ENCODE peak calls at places on chromosomes 2 and 18, in ten cellular contexts. One of them, this sample, is unnamed.

GRCh38 chr18:26977791-26978190 is 112.3 kb upstream of the AQP4 start:
- DNase-seq in GM23248: no peak
- DNase-seq in HL-60: no peak
- DNase-seq in CD8-positive, alpha-beta memory T cell: no peak
- DNase-seq in stimulated activated naive B cell treated with anti-CD40 and anti-IgM and Interleukin-4, amounts not matched to agents 10 μg/mL and 1 μg/mL and 100 μg/mL, for 72 hours: no peak
- DNase-seq in aorta: no peak
- DNase-seq in nephron progenitor cell: no peak
- DNase-seq in substantia nigra: no peak
- DNase-seq in stimulated activated CD4-positive, alpha-beta T cell treated with anti-CD3 and anti-CD28 coated beads, Interleukin-1b, Interleukin-23, amount 100 ng/mL, for 1 hour: no peak
- DNase-seq in naive thymus-derived CD8-positive, alpha-beta T cell: no peak
- DNase-seq in this sample: no peak

GRCh38 chr18:44135791-44136190 is 544.9 kb upstream of the SETBP1 start:
- DNase-seq in GM23248: no peak
- DNase-seq in HL-60: no peak
- DNase-seq in CD8-positive, alpha-beta memory T cell: no peak
- DNase-seq in stimulated activated naive B cell treated with anti-CD40 and anti-IgM and Interleukin-4, amounts not matched to agents 10 μg/mL and 1 μg/mL and 100 μg/mL, for 72 hours: no peak
- DNase-seq in aorta: no peak
- DNase-seq in nephron progenitor cell: no peak
- DNase-seq in substantia nigra: no peak
- DNase-seq in stimulated activated CD4-positive, alpha-beta T cell treated with anti-CD3 and anti-CD28 coated beads, Interleukin-1b, Interleukin-23, amount 100 ng/mL, for 1 hour: no peak
- DNase-seq in naive thymus-derived CD8-positive, alpha-beta T cell: no peak
- DNase-seq in this sample: no peak

GRCh38 chr2:105554235-105554634 is 155.4 kb upstream of the FHL2 start:
- DNase-seq in GM23248: no peak
- DNase-seq in HL-60: no peak
- DNase-seq in CD8-positive, alpha-beta memory T cell: no peak
- DNase-seq in stimulated activated naive B cell treated with anti-CD40 and anti-IgM and Interleukin-4, amounts not matched to agents 10 μg/mL and 1 μg/mL and 100 μg/mL, for 72 hours: no peak
- DNase-seq in aorta: no peak
- DNase-seq in nephron progenitor cell: no peak
- DNase-seq in substantia nigra: no peak
- DNase-seq in stimulated activated CD4-positive, alpha-beta T cell treated with anti-CD3 and anti-CD28 coated beads, Interleukin-1b, Interleukin-23, amount 100 ng/mL, for 1 hour: no peak
- DNase-seq in naive thymus-derived CD8-positive, alpha-beta T cell: no peak
- DNase-seq in this sample: no peak

GRCh38 chr2:9234680-9235387 is 28.2 kb downstream of the ASAP2 start:
- DNase-seq in GM23248: peak
- DNase-seq in HL-60: no peak
- DNase-seq in CD8-positive, alpha-beta memory T cell: no peak
- DNase-seq in stimulated activated naive B cell treated with anti-CD40 and anti-IgM and Interleukin-4, amounts not matched to agents 10 μg/mL and 1 μg/mL and 100 μg/mL, for 72 hours: no peak
- DNase-seq in aorta: no peak
- DNase-seq in nephron progenitor cell: no peak
- DNase-seq in substantia nigra: no peak
- DNase-seq in stimulated activated CD4-positive, alpha-beta T cell treated with anti-CD3 and anti-CD28 coated beads, Interleukin-1b, Interleukin-23, amount 100 ng/mL, for 1 hour: no peak
- DNase-seq in naive thymus-derived CD8-positive, alpha-beta T cell: no peak
- DNase-seq in this sample: no peak

GRCh38 chr18:31225668-31226067 is 63.0 kb upstream of the DSC1 start:
- DNase-seq in GM23248: no peak
- DNase-seq in HL-60: no peak
- DNase-seq in CD8-positive, alpha-beta memory T cell: no peak
- DNase-seq in stimulated activated naive B cell treated with anti-CD40 and anti-IgM and Interleukin-4, amounts not matched to agents 10 μg/mL and 1 μg/mL and 100 μg/mL, for 72 hours: no peak
- DNase-seq in aorta: no peak
- DNase-seq in nephron progenitor cell: no peak
- DNase-seq in substantia nigra: no peak
- DNase-seq in stimulated activated CD4-positive, alpha-beta T cell treated with anti-CD3 and anti-CD28 coated beads, Interleukin-1b, Interleukin-23, amount 100 ng/mL, for 1 hour: no peak
- DNase-seq in naive thymus-derived CD8-positive, alpha-beta T cell: no peak
- DNase-seq in this sample: no peak

GRCh38 chr18:48161201-48161910 is 230.9 kb upstream of the SMAD2 start:
- DNase-seq in GM23248: peak
- DNase-seq in HL-60: peak
- DNase-seq in CD8-positive, alpha-beta memory T cell: peak
- DNase-seq in stimulated activated naive B cell treated with anti-CD40 and anti-IgM and Interleukin-4, amounts not matched to agents 10 μg/mL and 1 μg/mL and 100 μg/mL, for 72 hours: peak
- DNase-seq in aorta: peak
- DNase-seq in nephron progenitor cell: peak
- DNase-seq in substantia nigra: peak
- DNase-seq in stimulated activated CD4-positive, alpha-beta T cell treated with anti-CD3 and anti-CD28 coated beads, Interleukin-1b, Interleukin-23, amount 100 ng/mL, for 1 hour: peak
- DNase-seq in naive thymus-derived CD8-positive, alpha-beta T cell: peak
- DNase-seq in this sample: no peak

GRCh38 chr2:189144700-189145211 is 34.8 kb downstream of the COL5A2 start:
- DNase-seq in GM23248: peak
- DNase-seq in HL-60: no peak
- DNase-seq in CD8-positive, alpha-beta memory T cell: no peak
- DNase-seq in stimulated activated naive B cell treated with anti-CD40 and anti-IgM and Interleukin-4, amounts not matched to agents 10 μg/mL and 1 μg/mL and 100 μg/mL, for 72 hours: no peak
- DNase-seq in aorta: no peak
- DNase-seq in nephron progenitor cell: no peak
- DNase-seq in substantia nigra: no peak
- DNase-seq in stimulated activated CD4-positive, alpha-beta T cell treated with anti-CD3 and anti-CD28 coated beads, Interleukin-1b, Interleukin-23, amount 100 ng/mL, for 1 hour: no peak
- DNase-seq in naive thymus-derived CD8-positive, alpha-beta T cell: no peak
- DNase-seq in this sample: no peak

GRCh38 chr2:66851449-66851872 is 416.5 kb downstream of the MEIS1 start:
- DNase-seq in GM23248: peak
- DNase-seq in HL-60: no peak
- DNase-seq in CD8-positive, alpha-beta memory T cell: no peak
- DNase-seq in stimulated activated naive B cell treated with anti-CD40 and anti-IgM and Interleukin-4, amounts not matched to agents 10 μg/mL and 1 μg/mL and 100 μg/mL, for 72 hours: no peak
- DNase-seq in aorta: no peak
- DNase-seq in nephron progenitor cell: no peak
- DNase-seq in substantia nigra: no peak
- DNase-seq in stimulated activated CD4-positive, alpha-beta T cell treated with anti-CD3 and anti-CD28 coated beads, Interleukin-1b, Interleukin-23, amount 100 ng/mL, for 1 hour: no peak
- DNase-seq in naive thymus-derived CD8-positive, alpha-beta T cell: no peak
- DNase-seq in this sample: no peak

GRCh38 chr2:232042911-232043564 is 81.5 kb downstream of the DIS3L2 start:
- DNase-seq in GM23248: peak
- DNase-seq in HL-60: no peak
- DNase-seq in CD8-positive, alpha-beta memory T cell: no peak
- DNase-seq in stimulated activated naive B cell treated with anti-CD40 and anti-IgM and Interleukin-4, amounts not matched to agents 10 μg/mL and 1 μg/mL and 100 μg/mL, for 72 hours: no peak
- DNase-seq in aorta: no peak
- DNase-seq in nephron progenitor cell: no peak
- DNase-seq in substantia nigra: no peak
- DNase-seq in stimulated activated CD4-positive, alpha-beta T cell treated with anti-CD3 and anti-CD28 coated beads, Interleukin-1b, Interleukin-23, amount 100 ng/mL, for 1 hour: no peak
- DNase-seq in naive thymus-derived CD8-positive, alpha-beta T cell: no peak
- DNase-seq in this sample: no peak

GRCh38 chr2:40363631-40364030 is 88.3 kb downstream of the SLC8A1 start:
- DNase-seq in GM23248: peak
- DNase-seq in HL-60: no peak
- DNase-seq in CD8-positive, alpha-beta memory T cell: no peak
- DNase-seq in stimulated activated naive B cell treated with anti-CD40 and anti-IgM and Interleukin-4, amounts not matched to agents 10 μg/mL and 1 μg/mL and 100 μg/mL, for 72 hours: no peak
- DNase-seq in aorta: no peak
- DNase-seq in nephron progenitor cell: no peak
- DNase-seq in substantia nigra: no peak
- DNase-seq in stimulated activated CD4-positive, alpha-beta T cell treated with anti-CD3 and anti-CD28 coated beads, Interleukin-1b, Interleukin-23, amount 100 ng/mL, for 1 hour: no peak
- DNase-seq in naive thymus-derived CD8-positive, alpha-beta T cell: no peak
- DNase-seq in this sample: no peak

GRCh38 chr18:2911533-2911932 is 64.7 kb downstream of the EMILIN2 start:
- DNase-seq in GM23248: no peak
- DNase-seq in HL-60: no peak
- DNase-seq in CD8-positive, alpha-beta memory T cell: no peak
- DNase-seq in stimulated activated naive B cell treated with anti-CD40 and anti-IgM and Interleukin-4, amounts not matched to agents 10 μg/mL and 1 μg/mL and 100 μg/mL, for 72 hours: no peak
- DNase-seq in aorta: no peak
- DNase-seq in nephron progenitor cell: no peak
- DNase-seq in substantia nigra: no peak
- DNase-seq in stimulated activated CD4-positive, alpha-beta T cell treated with anti-CD3 and anti-CD28 coated beads, Interleukin-1b, Interleukin-23, amount 100 ng/mL, for 1 hour: no peak
- DNase-seq in naive thymus-derived CD8-positive, alpha-beta T cell: no peak
- DNase-seq in this sample: no peak

GRCh38 chr2:85707304-85707703 is 13.1 kb downstream of the GNLY start:
- DNase-seq in GM23248: peak
- DNase-seq in HL-60: peak
- DNase-seq in CD8-positive, alpha-beta memory T cell: peak
- DNase-seq in stimulated activated naive B cell treated with anti-CD40 and anti-IgM and Interleukin-4, amounts not matched to agents 10 μg/mL and 1 μg/mL and 100 μg/mL, for 72 hours: peak
- DNase-seq in aorta: no peak
- DNase-seq in nephron progenitor cell: peak
- DNase-seq in substantia nigra: no peak
- DNase-seq in stimulated activated CD4-positive, alpha-beta T cell treated with anti-CD3 and anti-CD28 coated beads, Interleukin-1b, Interleukin-23, amount 100 ng/mL, for 1 hour: no peak
- DNase-seq in naive thymus-derived CD8-positive, alpha-beta T cell: peak
- DNase-seq in this sample: peak

GRCh38 chr2:162053808-162054155 is 20.2 kb downstream of the DPP4 start:
- DNase-seq in GM23248: no peak
- DNase-seq in HL-60: no peak
- DNase-seq in CD8-positive, alpha-beta memory T cell: no peak
- DNase-seq in stimulated activated naive B cell treated with anti-CD40 and anti-IgM and Interleukin-4, amounts not matched to agents 10 μg/mL and 1 μg/mL and 100 μg/mL, for 72 hours: no peak
- DNase-seq in aorta: no peak
- DNase-seq in nephron progenitor cell: no peak
- DNase-seq in substantia nigra: no peak
- DNase-seq in stimulated activated CD4-positive, alpha-beta T cell treated with anti-CD3 and anti-CD28 coated beads, Interleukin-1b, Interleukin-23, amount 100 ng/mL, for 1 hour: no peak
- DNase-seq in naive thymus-derived CD8-positive, alpha-beta T cell: no peak
- DNase-seq in this sample: no peak

GRCh38 chr2:171210864-171211431 is 50.3 kb upstream of the TLK1 start:
- DNase-seq in GM23248: no peak
- DNase-seq in HL-60: no peak
- DNase-seq in CD8-positive, alpha-beta memory T cell: peak
- DNase-seq in stimulated activated naive B cell treated with anti-CD40 and anti-IgM and Interleukin-4, amounts not matched to agents 10 μg/mL and 1 μg/mL and 100 μg/mL, for 72 hours: no peak
- DNase-seq in aorta: no peak
- DNase-seq in nephron progenitor cell: no peak
- DNase-seq in substantia nigra: no peak
- DNase-seq in stimulated activated CD4-positive, alpha-beta T cell treated with anti-CD3 and anti-CD28 coated beads, Interleukin-1b, Interleukin-23, amount 100 ng/mL, for 1 hour: no peak
- DNase-seq in naive thymus-derived CD8-positive, alpha-beta T cell: peak
- DNase-seq in this sample: no peak

GRCh38 chr2:127649100-127649611 is 3.2 kb downstream of the GPR17 start:
- DNase-seq in GM23248: no peak
- DNase-seq in HL-60: no peak
- DNase-seq in CD8-positive, alpha-beta memory T cell: no peak
- DNase-seq in stimulated activated naive B cell treated with anti-CD40 and anti-IgM and Interleukin-4, amounts not matched to agents 10 μg/mL and 1 μg/mL and 100 μg/mL, for 72 hours: no peak
- DNase-seq in aorta: no peak
- DNase-seq in nephron progenitor cell: no peak
- DNase-seq in substantia nigra: no peak
- DNase-seq in stimulated activated CD4-positive, alpha-beta T cell treated with anti-CD3 and anti-CD28 coated beads, Interleukin-1b, Interleukin-23, amount 100 ng/mL, for 1 hour: no peak
- DNase-seq in naive thymus-derived CD8-positive, alpha-beta T cell: no peak
- DNase-seq in this sample: no peak

GRCh38 chr2:239640676-239641580 is 240.1 kb upstream of the HDAC4 start:
- DNase-seq in GM23248: no peak
- DNase-seq in HL-60: no peak
- DNase-seq in CD8-positive, alpha-beta memory T cell: no peak
- DNase-seq in stimulated activated naive B cell treated with anti-CD40 and anti-IgM and Interleukin-4, amounts not matched to agents 10 μg/mL and 1 μg/mL and 100 μg/mL, for 72 hours: no peak
- DNase-seq in aorta: no peak
- DNase-seq in nephron progenitor cell: no peak
- DNase-seq in substantia nigra: no peak
- DNase-seq in stimulated activated CD4-positive, alpha-beta T cell treated with anti-CD3 and anti-CD28 coated beads, Interleukin-1b, Interleukin-23, amount 100 ng/mL, for 1 hour: no peak
- DNase-seq in naive thymus-derived CD8-positive, alpha-beta T cell: no peak
- DNase-seq in this sample: no peak

GRCh38 chr18:22170421-22171262 is 1.3 kb downstream of the GATA6 start:
- DNase-seq in GM23248: peak
- DNase-seq in HL-60: no peak
- DNase-seq in CD8-positive, alpha-beta memory T cell: no peak
- DNase-seq in stimulated activated naive B cell treated with anti-CD40 and anti-IgM and Interleukin-4, amounts not matched to agents 10 μg/mL and 1 μg/mL and 100 μg/mL, for 72 hours: no peak
- DNase-seq in aorta: peak
- DNase-seq in nephron progenitor cell: peak
- DNase-seq in substantia nigra: no peak
- DNase-seq in stimulated activated CD4-positive, alpha-beta T cell treated with anti-CD3 and anti-CD28 coated beads, Interleukin-1b, Interleukin-23, amount 100 ng/mL, for 1 hour: no peak
- DNase-seq in naive thymus-derived CD8-positive, alpha-beta T cell: no peak
- DNase-seq in this sample: no peak

GRCh38 chr18:12750076-12750707 is 47.4 kb downstream of the PSMG2 start:
- DNase-seq in GM23248: peak
- DNase-seq in HL-60: no peak
- DNase-seq in CD8-positive, alpha-beta memory T cell: peak
- DNase-seq in stimulated activated naive B cell treated with anti-CD40 and anti-IgM and Interleukin-4, amounts not matched to agents 10 μg/mL and 1 μg/mL and 100 μg/mL, for 72 hours: peak
- DNase-seq in aorta: no peak
- DNase-seq in nephron progenitor cell: no peak
- DNase-seq in substantia nigra: no peak
- DNase-seq in stimulated activated CD4-positive, alpha-beta T cell treated with anti-CD3 and anti-CD28 coated beads, Interleukin-1b, Interleukin-23, amount 100 ng/mL, for 1 hour: no peak
- DNase-seq in naive thymus-derived CD8-positive, alpha-beta T cell: no peak
- DNase-seq in this sample: no peak

GRCh38 chr2:15152382-15152781 is 408.8 kb downstream of the NBAS start:
- DNase-seq in GM23248: no peak
- DNase-seq in HL-60: no peak
- DNase-seq in CD8-positive, alpha-beta memory T cell: no peak
- DNase-seq in stimulated activated naive B cell treated with anti-CD40 and anti-IgM and Interleukin-4, amounts not matched to agents 10 μg/mL and 1 μg/mL and 100 μg/mL, for 72 hours: no peak
- DNase-seq in aorta: no peak
- DNase-seq in nephron progenitor cell: no peak
- DNase-seq in substantia nigra: no peak
- DNase-seq in stimulated activated CD4-positive, alpha-beta T cell treated with anti-CD3 and anti-CD28 coated beads, Interleukin-1b, Interleukin-23, amount 100 ng/mL, for 1 hour: no peak
- DNase-seq in naive thymus-derived CD8-positive, alpha-beta T cell: no peak
- DNase-seq in this sample: no peak

GRCh38 chr2:229235136-229235914 is 35.8 kb downstream of the PID1 start:
- DNase-seq in GM23248: peak
- DNase-seq in HL-60: no peak
- DNase-seq in CD8-positive, alpha-beta memory T cell: no peak
- DNase-seq in stimulated activated naive B cell treated with anti-CD40 and anti-IgM and Interleukin-4, amounts not matched to agents 10 μg/mL and 1 μg/mL and 100 μg/mL, for 72 hours: no peak
- DNase-seq in aorta: peak
- DNase-seq in nephron progenitor cell: peak
- DNase-seq in substantia nigra: no peak
- DNase-seq in stimulated activated CD4-positive, alpha-beta T cell treated with anti-CD3 and anti-CD28 coated beads, Interleukin-1b, Interleukin-23, amount 100 ng/mL, for 1 hour: no peak
- DNase-seq in naive thymus-derived CD8-positive, alpha-beta T cell: no peak
- DNase-seq in this sample: no peak

GRCh38 chr2:240989451-240990265 is 8.8 kb upstream of the SNED1 start:
- DNase-seq in GM23248: peak
- DNase-seq in HL-60: no peak
- DNase-seq in CD8-positive, alpha-beta memory T cell: no peak
- DNase-seq in stimulated activated naive B cell treated with anti-CD40 and anti-IgM and Interleukin-4, amounts not matched to agents 10 μg/mL and 1 μg/mL and 100 μg/mL, for 72 hours: no peak
- DNase-seq in aorta: peak
- DNase-seq in nephron progenitor cell: peak
- DNase-seq in substantia nigra: no peak
- DNase-seq in stimulated activated CD4-positive, alpha-beta T cell treated with anti-CD3 and anti-CD28 coated beads, Interleukin-1b, Interleukin-23, amount 100 ng/mL, for 1 hour: no peak
- DNase-seq in naive thymus-derived CD8-positive, alpha-beta T cell: no peak
- DNase-seq in this sample: no peak

GRCh38 chr2:17479875-17480274 is 38.4 kb downstream of the RAD51AP2 start:
- DNase-seq in GM23248: peak
- DNase-seq in HL-60: no peak
- DNase-seq in CD8-positive, alpha-beta memory T cell: no peak
- DNase-seq in stimulated activated naive B cell treated with anti-CD40 and anti-IgM and Interleukin-4, amounts not matched to agents 10 μg/mL and 1 μg/mL and 100 μg/mL, for 72 hours: no peak
- DNase-seq in aorta: no peak
- DNase-seq in nephron progenitor cell: no peak
- DNase-seq in substantia nigra: no peak
- DNase-seq in stimulated activated CD4-positive, alpha-beta T cell treated with anti-CD3 and anti-CD28 coated beads, Interleukin-1b, Interleukin-23, amount 100 ng/mL, for 1 hour: no peak
- DNase-seq in naive thymus-derived CD8-positive, alpha-beta T cell: no peak
- DNase-seq in this sample: no peak